ENCODE peak calls at places on chromosomes 6 and 20, in six cellular contexts. One of them, this sample, is unnamed.

GRCh38 chr6:111620168-111620567 is 14.5 kb upstream of the TRAF3IP2 start:
- DNase-seq in H1: no peak
- DNase-seq in K562: no peak
- DNase-seq in sigmoid colon: no peak
- DNase-seq in tibial nerve: no peak
- DNase-seq in A549: no peak
- DNase-seq in this sample: no peak

GRCh38 chr20:47125553-47126373 is 230.7 kb downstream of the ZMYND8 start:
- DNase-seq in H1: no peak
- DNase-seq in K562: no peak
- DNase-seq in sigmoid colon: no peak
- DNase-seq in tibial nerve: peak; percentile 49
- DNase-seq in A549: no peak
- DNase-seq in this sample: no peak

GRCh38 chr6:156909212-156910010 is 132.2 kb downstream of the ARID1B start:
- DNase-seq in H1: no peak
- DNase-seq in K562: no peak
- DNase-seq in sigmoid colon: no peak
- DNase-seq in tibial nerve: no peak
- DNase-seq in A549: no peak
- DNase-seq in this sample: no peak

GRCh38 chr6:1797801-1798200 is 188.1 kb downstream of the FOXC1 start:
- DNase-seq in H1: no peak
- DNase-seq in K562: no peak
- DNase-seq in sigmoid colon: no peak
- DNase-seq in tibial nerve: no peak
- DNase-seq in A549: no peak
- DNase-seq in this sample: no peak

GRCh38 chr6:88561034-88561973 is 395.2 kb upstream of the CNR1 start:
- DNase-seq in H1: no peak
- DNase-seq in K562: no peak
- DNase-seq in sigmoid colon: no peak
- DNase-seq in tibial nerve: no peak
- DNase-seq in A549: no peak
- DNase-seq in this sample: no peak

GRCh38 chr6:137570307-137570832 is 76.2 kb upstream of the OLIG3 start:
- DNase-seq in H1: no peak
- DNase-seq in K562: no peak
- DNase-seq in sigmoid colon: no peak
- DNase-seq in tibial nerve: no peak
- DNase-seq in A549: no peak
- DNase-seq in this sample: no peak

GRCh38 chr6:50661636-50662035 is 51.7 kb upstream of the TFAP2D start:
- DNase-seq in H1: no peak
- DNase-seq in K562: no peak
- DNase-seq in sigmoid colon: no peak
- DNase-seq in tibial nerve: no peak
- DNase-seq in A549: no peak
- DNase-seq in this sample: no peak

GRCh38 chr6:5334341-5334740 is 73.0 kb downstream of the FARS2 start:
- DNase-seq in H1: no peak
- DNase-seq in K562: no peak
- DNase-seq in sigmoid colon: no peak
- DNase-seq in tibial nerve: no peak
- DNase-seq in A549: no peak
- DNase-seq in this sample: no peak

GRCh38 chr6:6556738-6557503 is 31.6 kb upstream of the LY86 start:
- DNase-seq in H1: peak; percentile 23
- DNase-seq in K562: peak; percentile 74
- DNase-seq in sigmoid colon: no peak
- DNase-seq in tibial nerve: no peak
- DNase-seq in A549: peak; percentile 24
- DNase-seq in this sample: peak; percentile 36

GRCh38 chr6:112502348-112503130 is 155.4 kb downstream of the RFPL4B start:
- DNase-seq in H1: no peak
- DNase-seq in K562: no peak
- DNase-seq in sigmoid colon: no peak
- DNase-seq in tibial nerve: no peak
- DNase-seq in A549: no peak
- DNase-seq in this sample: no peak

GRCh38 chr6:30735668-30736314 is 6.7 kb downstream of the FLOT1 start:
- DNase-seq in H1: no peak
- DNase-seq in K562: no peak
- DNase-seq in sigmoid colon: no peak
- DNase-seq in tibial nerve: no peak
- DNase-seq in A549: no peak
- DNase-seq in this sample: no peak

GRCh38 chr6:119083007-119083406 is 4.5 kb upstream of the FAM184A start:
- DNase-seq in H1: no peak
- DNase-seq in K562: no peak
- DNase-seq in sigmoid colon: no peak
- DNase-seq in tibial nerve: no peak
- DNase-seq in A549: no peak
- DNase-seq in this sample: no peak

GRCh38 chr6:8027965-8028651 is 36.1 kb downstream of the BLOC1S5 start:
- DNase-seq in H1: no peak
- DNase-seq in K562: no peak
- DNase-seq in sigmoid colon: no peak
- DNase-seq in tibial nerve: no peak
- DNase-seq in A549: no peak
- DNase-seq in this sample: no peak

GRCh38 chr20:53739799-53740785 is 146.5 kb upstream of the ZNF217 start:
- DNase-seq in H1: no peak
- DNase-seq in K562: no peak
- DNase-seq in sigmoid colon: no peak
- DNase-seq in tibial nerve: no peak
- DNase-seq in A549: no peak
- DNase-seq in this sample: no peak

GRCh38 chr6:136020691-136021090 is 169.2 kb downstream of the PDE7B start:
- DNase-seq in H1: no peak
- DNase-seq in K562: no peak
- DNase-seq in sigmoid colon: no peak
- DNase-seq in tibial nerve: no peak
- DNase-seq in A549: no peak
- DNase-seq in this sample: no peak

GRCh38 chr20:41560971-41561370 is 57.2 kb downstream of the CHD6 start:
- DNase-seq in H1: no peak
- DNase-seq in K562: no peak
- DNase-seq in sigmoid colon: no peak
- DNase-seq in tibial nerve: no peak
- DNase-seq in A549: no peak
- DNase-seq in this sample: no peak

GRCh38 chr6:32213649-32214048 is 10.2 kb downstream of the NOTCH4 start:
- DNase-seq in H1: no peak
- DNase-seq in K562: no peak
- DNase-seq in sigmoid colon: peak; percentile 38
- DNase-seq in tibial nerve: no peak
- DNase-seq in A549: no peak
- DNase-seq in this sample: no peak

GRCh38 chr6:95243091-95243490 is 334.2 kb upstream of the MANEA start:
- DNase-seq in H1: no peak
- DNase-seq in K562: no peak
- DNase-seq in sigmoid colon: no peak
- DNase-seq in tibial nerve: no peak
- DNase-seq in A549: no peak
- DNase-seq in this sample: no peak

GRCh38 chr20:4113996-4114603 is 98.7 kb upstream of the RNF24 start:
- DNase-seq in H1: no peak
- DNase-seq in K562: no peak
- DNase-seq in sigmoid colon: no peak
- DNase-seq in tibial nerve: no peak
- DNase-seq in A549: no peak
- DNase-seq in this sample: no peak

GRCh38 chr20:47353224-47353696 is 3.2 kb downstream of the ZMYND8 start:
- DNase-seq in H1: no peak
- DNase-seq in K562: no peak
- DNase-seq in sigmoid colon: no peak
- DNase-seq in tibial nerve: no peak
- DNase-seq in A549: no peak
- DNase-seq in this sample: no peak

GRCh38 chr20:23164176-23164601 is 78.1 kb upstream of the CD93 start:
- DNase-seq in H1: no peak
- DNase-seq in K562: no peak
- DNase-seq in sigmoid colon: peak; percentile 61
- DNase-seq in tibial nerve: peak; percentile 3
- DNase-seq in A549: no peak
- DNase-seq in this sample: peak; percentile 69

GRCh38 chr20:63154395-63154794 is 61.5 kb downstream of the YTHDF1 start:
- DNase-seq in H1: no peak
- DNase-seq in K562: no peak
- DNase-seq in sigmoid colon: no peak
- DNase-seq in tibial nerve: no peak
- DNase-seq in A549: no peak
- DNase-seq in this sample: no peak

GRCh38 chr20:10077886-10078285 is 43.1 kb downstream of the ANKEF1 start:
- DNase-seq in H1: no peak
- DNase-seq in K562: no peak
- DNase-seq in sigmoid colon: no peak
- DNase-seq in tibial nerve: no peak
- DNase-seq in A549: no peak
- DNase-seq in this sample: no peak

GRCh38 chr20:45833030-45833882 is at the start of gene SNX21:
- DNase-seq in H1: no peak
- DNase-seq in K562: peak; percentile 57
- DNase-seq in sigmoid colon: peak; percentile 97
- DNase-seq in tibial nerve: peak; percentile 90
- DNase-seq in A549: peak; percentile 71
- DNase-seq in this sample: peak; percentile 77

GRCh38 chr20:60121903-60122302 is 163.7 kb downstream of the CDH26 start:
- DNase-seq in H1: no peak
- DNase-seq in K562: no peak
- DNase-seq in sigmoid colon: no peak
- DNase-seq in tibial nerve: no peak
- DNase-seq in A549: no peak
- DNase-seq in this sample: no peak

GRCh38 chr6:12720310-12720709 is 3.7 kb downstream of the PHACTR1 start:
- DNase-seq in H1: no peak
- DNase-seq in K562: no peak
- DNase-seq in sigmoid colon: no peak
- DNase-seq in tibial nerve: no peak
- DNase-seq in A549: no peak
- DNase-seq in this sample: no peak

DNA sequence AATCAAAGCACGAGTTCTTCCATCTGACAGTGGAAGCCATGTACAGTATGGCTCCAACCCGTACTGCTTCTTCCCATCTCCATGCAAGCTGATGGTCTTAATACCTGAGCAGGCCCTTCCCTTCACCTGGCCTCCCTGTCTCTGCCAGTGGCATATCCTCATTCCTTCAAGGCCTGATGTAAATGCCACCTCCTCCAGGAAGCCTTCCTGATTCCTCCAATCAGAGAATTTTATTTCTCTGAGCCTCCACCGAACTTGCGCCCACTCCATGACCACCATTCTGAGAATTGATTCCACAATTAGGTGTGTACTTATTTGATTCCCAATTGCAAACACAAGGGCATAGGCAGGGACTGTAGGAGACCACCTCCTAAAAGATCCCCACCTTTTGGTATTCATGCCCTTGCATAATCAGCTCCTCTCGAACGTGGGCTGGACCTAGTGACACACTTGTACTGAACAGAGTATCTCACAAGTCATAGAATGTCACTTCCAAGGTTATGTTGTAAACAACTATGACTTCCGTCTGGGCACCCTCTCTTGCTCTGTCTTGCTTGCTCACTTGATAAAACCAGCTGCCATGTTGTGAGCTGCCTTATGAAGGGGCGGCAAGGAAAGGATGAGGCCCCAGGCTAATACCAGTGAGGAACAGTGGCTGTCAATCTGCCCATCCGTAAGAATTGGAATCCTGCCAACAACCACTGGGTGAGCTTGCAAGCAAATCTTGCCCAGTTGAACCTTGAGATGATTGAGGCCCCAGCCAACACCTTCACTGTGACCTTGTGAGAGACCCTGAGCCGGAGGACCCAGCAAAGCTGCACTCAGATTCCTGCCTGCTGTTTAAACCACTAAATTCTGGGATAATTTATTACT is 38.8 kb downstream of the CPNE5 start:
- DNase-seq in H1: no peak
- DNase-seq in K562: no peak
- DNase-seq in sigmoid colon: no peak
- DNase-seq in tibial nerve: no peak
- DNase-seq in A549: no peak
- DNase-seq in this sample: no peak
- TF ChIP-seq EP300 in H1: no peak
- TF ChIP-seq EP300 in K562: no peak
- TF ChIP-seq EP300 in sigmoid colon: no peak
- TF ChIP-seq EP300 in tibial nerve: no peak
- TF ChIP-seq EP300 in A549: no peak
- TF ChIP-seq EP300 in this sample: no peak

GRCh38 chr6:168126566-168127383 is 47.8 kb upstream of the FRMD1 start:
- DNase-seq in H1: no peak
- DNase-seq in K562: no peak
- DNase-seq in sigmoid colon: peak; percentile 50
- DNase-seq in tibial nerve: no peak
- DNase-seq in A549: no peak
- DNase-seq in this sample: no peak
- H3K9me3 ChIP-seq in H1: no peaks in the 10 kb centered on the region
- H3K9me3 ChIP-seq in K562: no peaks in the 10 kb centered on the region
- H3K9me3 ChIP-seq in sigmoid colon: no peaks in the 10 kb centered on the region
- H3K9me3 ChIP-seq in tibial nerve: no peaks in the 10 kb centered on the region
- H3K9me3 ChIP-seq in A549: no peaks in the 10 kb centered on the region
- H3K9me3 ChIP-seq in this sample: no peaks in the 10 kb centered on the region

DNA sequence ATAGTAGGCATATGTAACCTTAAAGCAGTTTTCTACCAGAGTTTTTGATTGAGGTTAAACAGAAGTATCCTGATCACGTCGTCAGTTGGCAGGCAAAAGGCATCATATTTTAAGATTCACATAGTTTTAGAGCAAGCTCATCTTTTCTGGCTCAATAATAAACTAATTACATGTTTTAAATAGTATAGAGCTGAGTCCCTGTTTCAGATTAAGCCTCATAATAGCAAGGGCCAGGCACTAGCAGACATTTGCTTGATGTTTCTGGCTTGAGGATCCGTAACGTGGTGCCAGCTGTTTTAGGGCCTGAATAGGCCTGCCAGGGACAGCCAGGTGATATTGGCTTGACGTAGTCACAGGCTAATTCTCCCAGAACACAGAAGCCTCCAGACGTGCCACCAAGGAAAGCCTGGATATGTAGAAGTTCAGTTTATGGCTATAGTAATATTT is 91.1 kb downstream of the FOXO3 start:
- DNase-seq in H1: no peak
- DNase-seq in K562: no peak
- DNase-seq in sigmoid colon: peak; percentile 85
- DNase-seq in tibial nerve: no peak
- DNase-seq in A549: no peak
- DNase-seq in this sample: no peak
- H3K4me3 ChIP-seq in H1: no peak overlapping the region
- H3K4me3 ChIP-seq in K562: no peak overlapping the region
- H3K4me3 ChIP-seq in sigmoid colon: no peak overlapping the region
- H3K4me3 ChIP-seq in tibial nerve: no peak overlapping the region
- H3K4me3 ChIP-seq in A549: no peak overlapping the region
- H3K4me3 ChIP-seq in this sample: no peak overlapping the region

GRCh38 chr6:74755748-74756147 is 450.1 kb downstream of the COL12A1 start:
- DNase-seq in H1: no peak
- DNase-seq in K562: no peak
- DNase-seq in sigmoid colon: no peak
- DNase-seq in tibial nerve: no peak
- DNase-seq in A549: no peak
- DNase-seq in this sample: no peak
- TF ChIP-seq EP300 in H1: no peak
- TF ChIP-seq EP300 in K562: no peak
- TF ChIP-seq EP300 in sigmoid colon: no peak
- TF ChIP-seq EP300 in tibial nerve: no peak
- TF ChIP-seq EP300 in A549: no peak
- TF ChIP-seq EP300 in this sample: no peak